ENCODE peak calls at places on chromosomes 2 and 18, in seven cellular contexts. Z, B, M, A, U, I and J are unnamed samples.

GRCh38 chr18:29083545-29083944 is 906.6 kb upstream of the CDH2 start:
- DNase-seq in Z (no peak), B (no peak), M (no peak), A (no peak), U (no peak), I (no peak), J (no peak)

GRCh38 chr2:160224060-160224459 is 24.0 kb upstream of the ITGB6 start:
- DNase-seq in Z (no peak), B (no peak), M (no peak), A (peak; percentile 71), U (no peak), I (no peak), J (no peak)

GRCh38 chr2:1049691-1050090 is 99.0 kb downstream of the SNTG2 start:
- DNase-seq in Z (no peak), B (no peak), M (no peak), A (no peak), U (no peak), I (no peak), J (no peak)

GRCh38 chr2:213490087-213490486 is 205.8 kb downstream of the SPAG16 start:
- DNase-seq in Z (no peak), B (no peak), M (no peak), A (no peak), U (no peak), I (no peak), J (no peak)

GRCh38 chr2:114489143-114489542 is 46.7 kb downstream of the DPP10 start:
- DNase-seq in Z (no peak), B (no peak), M (no peak), A (no peak), U (peak; percentile 51), I (no peak), J (no peak)

GRCh38 chr18:50877545-50878265 is 1.2 kb upstream of the ME2 start:
- DNase-seq in Z (no peak), B (no peak), M (no peak), A (no peak), U (no peak), I (no peak), J (no peak)

GRCh38 chr2:42513252-42513918 is 19.6 kb upstream of the KCNG3 start:
- DNase-seq in Z (no peak), B (no peak), M (no peak), A (peak; percentile 20), U (no peak), I (peak; percentile 52), J (peak; percentile 35)

GRCh38 chr2:69578201-69578555 is 65.4 kb downstream of the AAK1 start:
- DNase-seq in Z (no peak), B (no peak), M (no peak), A (no peak), U (no peak), I (no peak), J (no peak)

GRCh38 chr18:68916734-68917133 is 118.9 kb downstream of the CCDC102B start:
- DNase-seq in Z (no peak), B (no peak), M (no peak), A (no peak), U (no peak), I (no peak), J (no peak)

GRCh38 chr18:12318334-12318697 is 10.3 kb downstream of the TUBB6 start:
- DNase-seq in Z (no peak), B (no peak), M (no peak), A (no peak), U (peak; percentile 45), I (no peak), J (no peak)

GRCh38 chr2:98730053-98730850 is 680 bp downstream of the MGAT4A start:
- DNase-seq in Z (peak; percentile 85), B (no peak), M (peak; percentile 56), A (no peak), U (peak; percentile 80), I (peak; percentile 22), J (peak; percentile 18)

GRCh38 chr2:119174216-119174992 is 15.9 kb upstream of the C1QL2 start:
- DNase-seq in Z (no peak), B (no peak), M (peak; percentile 47), A (no peak), U (peak; percentile 62), I (peak; percentile 80), J (peak; percentile 71)

GRCh38 chr18:61635901-61636528 is 256.8 kb downstream of the RNF152 start:
- DNase-seq in Z (peak; percentile 89), B (no peak), M (peak; percentile 11), A (peak; percentile 11), U (peak; percentile 78), I (peak; percentile 55), J (peak; percentile 41)

GRCh38 chr2:95231723-95232122 is 24.4 kb downstream of the ZNF892 start:
- DNase-seq in Z (no peak), B (peak; percentile 57), M (no peak), A (no peak), U (peak; percentile 55), I (peak; percentile 89), J (peak; percentile 64)

GRCh38 chr2:236568068-236568921 is 1.3 kb upstream of the ACKR3 start:
- DNase-seq in Z (peak; percentile 84), B (no peak), M (no peak), A (no peak), U (peak; percentile 57), I (peak; percentile 44), J (peak; percentile 34)

GRCh38 chr18:78859686-78860085 is 119.9 kb upstream of the SALL3 start:
- DNase-seq in Z (no peak), B (no peak), M (no peak), A (no peak), U (no peak), I (no peak), J (no peak)

GRCh38 chr2:46294185-46294836 is 2.9 kb upstream of the EPAS1 start:
- DNase-seq in Z (no peak), B (no peak), M (no peak), A (no peak), U (no peak), I (peak; percentile 29), J (no peak)

GRCh38 chr2:240918258-240919091 is 12.3 kb downstream of the CROCC2 start:
- DNase-seq in Z (peak; percentile 74), B (no peak), M (no peak), A (no peak), U (peak; percentile 29), I (no peak), J (no peak)

GRCh38 chr2:236525416-236525997 is 44.1 kb upstream of the ACKR3 start:
- DNase-seq in Z (no peak), B (no peak), M (no peak), A (no peak), U (no peak), I (no peak), J (no peak)

GRCh38 chr18:77148289-77148688 is 15.7 kb upstream of the MBP start:
- DNase-seq in Z (no peak), B (no peak), M (no peak), A (no peak), U (peak; percentile 15), I (no peak), J (no peak)

GRCh38 chr18:77145364-77145901 is 12.8 kb upstream of the MBP start:
- DNase-seq in Z (no peak), B (no peak), M (no peak), A (no peak), U (peak; percentile 27), I (no peak), J (no peak)

GRCh38 chr18:77147418-77147852 is 14.9 kb upstream of the MBP start:
- DNase-seq in Z (no peak), B (no peak), M (no peak), A (no peak), U (no peak), I (no peak), J (no peak)

GRCh38 chr18:77144451-77145118 is 12.0 kb upstream of the MBP start:
- DNase-seq in Z (no peak), B (no peak), M (no peak), A (no peak), U (peak; percentile 13), I (no peak), J (no peak)

GRCh38 chr18:77146249-77147080 is 13.9 kb upstream of the MBP start:
- DNase-seq in Z (no peak), B (no peak), M (no peak), A (no peak), U (no peak), I (no peak), J (no peak)
- TF ChIP-seq CTCF in Z (no peak), B (no peak), M (no peak), A (no peak), U (no peak), I (no peak), J (no peak)

GRCh38 chr18:9683418-9684396 is 24.4 kb upstream of the RAB31 start:
- DNase-seq in Z (no peak), B (no peak), M (no peak), A (no peak), U (peak; percentile 67), I (peak; percentile 21), J (no peak)
- TF ChIP-seq CTCF in Z (peak; percentile 43), B (peak; percentile 24), M (no peak), A (peak; percentile 57), U (peak; percentile 41), I (no peak), J (no peak)

DNA sequence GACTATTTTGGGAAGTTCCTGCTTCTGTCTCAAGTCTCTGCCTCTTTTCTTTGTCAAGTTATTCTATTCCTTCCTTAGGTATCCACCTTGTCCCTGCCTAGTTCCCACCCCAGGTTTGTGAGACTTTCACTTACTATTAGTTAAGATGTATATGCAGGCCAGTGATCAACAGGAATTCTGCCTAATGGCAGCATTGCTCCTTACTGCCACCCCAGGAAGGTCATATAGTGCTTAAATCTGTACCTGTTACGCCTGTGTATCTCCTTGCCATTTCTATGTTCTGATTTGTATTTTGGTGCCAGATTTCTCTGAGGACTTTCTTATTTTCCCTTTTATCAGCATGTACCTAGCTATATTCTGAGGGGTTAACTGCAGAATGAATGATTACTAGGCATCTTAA is 746.0 kb upstream of the TMEFF2 start:
- DNase-seq in Z (no peak), B (no peak), M (no peak), A (no peak), U (no peak), I (no peak), J (no peak)
- TF ChIP-seq CTCF in Z (no peak), B (no peak), M (no peak), A (no peak), U (no peak), I (no peak), J (no peak)

GRCh38 chr2:140585016-140585415 is 1545.8 kb downstream of the LRP1B start:
- DNase-seq in Z (no peak), B (no peak), M (no peak), A (no peak), U (no peak), I (no peak), J (no peak)

GRCh38 chr2:140589273-140589672 is 1541.5 kb downstream of the LRP1B start:
- DNase-seq in Z (no peak), B (no peak), M (no peak), A (no peak), U (no peak), I (no peak), J (no peak)

GRCh38 chr2:140580799-140581198 is 1550.0 kb downstream of the LRP1B start:
- DNase-seq in Z (no peak), B (no peak), M (no peak), A (no peak), U (no peak), I (no peak), J (no peak)

GRCh38 chr2:140589696-140590095 is 1541.1 kb downstream of the LRP1B start:
- DNase-seq in Z (no peak), B (no peak), M (no peak), A (no peak), U (no peak), I (no peak), J (no peak)

DNA sequence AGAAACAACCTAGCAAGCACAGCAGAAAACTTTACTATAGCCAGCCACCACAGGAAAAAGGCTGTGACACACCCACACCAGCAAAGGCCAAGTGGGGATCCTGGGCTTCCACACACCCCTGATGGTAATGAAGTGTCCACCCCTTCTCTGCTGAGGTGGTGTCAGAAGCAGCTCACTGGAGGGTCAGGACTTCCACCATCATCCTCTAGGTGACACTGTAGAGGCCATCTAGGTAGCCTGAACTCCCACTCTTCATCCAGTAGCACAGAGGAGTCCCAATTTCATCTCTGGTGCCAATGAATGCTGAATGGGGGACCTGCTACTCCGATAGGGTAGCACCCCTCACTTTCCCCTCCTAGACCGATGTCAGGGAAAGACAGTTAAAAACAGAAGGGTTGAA is 1544.4 kb downstream of the LRP1B start:
- DNase-seq in Z (no peak), B (no peak), M (no peak), A (no peak), U (no peak), I (peak; percentile 57), J (peak; percentile 4)
- TF ChIP-seq CTCF in Z (peak; percentile 33), B (peak; percentile 53), M (no peak), A (peak; percentile 63), U (peak; percentile 22), I (peak; percentile 51), J (peak; percentile 52)